ENCODE peak calls at places on chromosomes 5 and 9, in five cellular contexts. S, Q, F, Z and J are unnamed samples.

GRCh38 chr5:43635374-43635773 is 32.4 kb downstream of the NNT start:
- DNase-seq in S (no peak), Q (no peak), F (no peak), Z (no peak), J (no peak)

GRCh38 chr5:172733179-172733973 is 37.6 kb downstream of the DUSP1 start:
- DNase-seq in S (no peak), Q (peak), F (no peak), Z (peak), J (peak)

GRCh38 chr5:131268758-131269370 is 5.0 kb downstream of the CDC42SE2 start:
- DNase-seq in S (no peak), Q (no peak), F (no peak), Z (no peak), J (no peak)

GRCh38 chr9:134434896-134435506 is 108.7 kb downstream of the RXRA start:
- DNase-seq in S (no peak), Q (no peak), F (no peak), Z (peak), J (peak)

GRCh38 chr5:177449140-177450061 is 2.8 kb downstream of the PRR7 start:
- DNase-seq in S (no peak), Q (no peak), F (no peak), Z (no peak), J (no peak)

GRCh38 chr5:69042915-69043795 is 50.7 kb upstream of the SLC30A5 start:
- DNase-seq in S (peak), Q (peak), F (peak), Z (peak), J (peak)

GRCh38 chr5:96703384-96703910 is 41.3 kb downstream of the CAST start:
- DNase-seq in S (no peak), Q (no peak), F (no peak), Z (no peak), J (no peak)

GRCh38 chr5:99060306-99061261 is 131.8 kb upstream of the CHD1 start:
- DNase-seq in S (peak), Q (peak), F (peak), Z (peak), J (no peak)

GRCh38 chr9:88420227-88420626 is 32.0 kb downstream of the SPIN1 start:
- DNase-seq in S (no peak), Q (no peak), F (no peak), Z (no peak), J (no peak)